ENCODE peak calls at places on chromosome 9, in five cellular contexts. Z, D, H, R and N are unnamed samples.

GRCh38 chr9:1916676-1917075 is 98.5 kb upstream of the SMARCA2 start:
- DNase-seq in Z (no peak), D (no peak), H (no peak), R (no peak), N (no peak)

GRCh38 chr9:28073278-28073677 is 500.0 kb upstream of the C9orf72 start:
- DNase-seq in Z (no peak), D (no peak), H (peak), R (peak), N (peak)

GRCh38 chr9:99103909-99104458 is 929 bp upstream of the TGFBR1 start:
- DNase-seq in Z (no peak), D (peak), H (no peak), R (no peak), N (no peak)

GRCh38 chr9:27425827-27426716 is 98.0 kb upstream of the IFNK start:
- DNase-seq in Z (no peak), D (no peak), H (no peak), R (peak), N (no peak)

GRCh38 chr9:136242908-136243525 is 2.6 kb downstream of the QSOX2 start:
- DNase-seq in Z (no peak), D (no peak), H (no peak), R (no peak), N (no peak)

GRCh38 chr9:12854218-12854617 is 79.4 kb downstream of the LURAP1L start:
- DNase-seq in Z (no peak), D (no peak), H (no peak), R (no peak), N (no peak)

GRCh38 chr9:129237195-129237611 is 59.1 kb upstream of the IER5L start:
- DNase-seq in Z (no peak), D (no peak), H (peak), R (no peak), N (no peak)

GRCh38 chr9:5910413-5911057 is 19.8 kb downstream of the MLANA start:
- DNase-seq in Z (no peak), D (no peak), H (no peak), R (no peak), N (no peak)

GRCh38 chr9:35059438-35059837 is 13.0 kb downstream of the VCP start:
- DNase-seq in Z (no peak), D (no peak), H (no peak), R (no peak), N (no peak)

GRCh38 chr9:78806492-78807160 is 509.7 kb downstream of the PSAT1 start:
- DNase-seq in Z (no peak), D (no peak), H (no peak), R (no peak), N (no peak)

GRCh38 chr9:119318371-119318770 is 50.9 kb downstream of the BRINP1 start:
- DNase-seq in Z (no peak), D (no peak), H (no peak), R (peak), N (peak)

GRCh38 chr9:15873573-15874177 is 320.8 kb downstream of the CCDC171 start:
- DNase-seq in Z (peak), D (no peak), H (no peak), R (peak), N (peak)

GRCh38 chr9:108151161-108151586 is 661.6 kb upstream of the KLF4 start:
- DNase-seq in Z (no peak), D (peak), H (no peak), R (no peak), N (no peak)